ENCODE peak calls at places on chromosomes 5 and 9, in eight cellular contexts. W is gastrocnemius medialis; Q is IMR-90; H is CD8-positive, alpha-beta T cell; P is GM23248; T is left ventricle myocardium inferior; F is CD8-positive, alpha-beta memory T cell; O is DND-41. G is an unnamed sample. For H3K9me3 and H3K27me3, the result is how much of the 10 kb centered on the place peaks cover.

GRCh38 chr5:158929579-158930233 is 170.0 kb downstream of the EBF1 start:
- DNase-seq in W (no peak), Q (no peak), H (no peak), P (no peak), T (no peak), F (no peak), O (no peak), G (no peak)

GRCh38 chr9:137454506-137455360 is 4.4 kb downstream of the NSMF start:
- DNase-seq in W (no peak), Q (no peak), H (no peak), P (peak), T (peak), F (no peak), O (no peak), G (no peak)

GRCh38 chr5:122311888-122312669 is at the start of gene SNCAIP:
- DNase-seq in W (no peak), Q (peak), H (no peak), P (peak), T (peak), F (no peak), O (no peak), G (peak)

GRCh38 chr9:81578606-81579005 is 110.7 kb downstream of the TLE1 start:
- DNase-seq in W (no peak), Q (peak), H (no peak), P (peak), T (no peak), F (no peak), O (no peak), G (no peak)

GRCh38 chr5:74648835-74649286 is 8.3 kb upstream of the ENC1 start:
- DNase-seq in W (no peak), Q (peak), H (no peak), P (peak), T (no peak), F (no peak), O (peak), G (peak)

GRCh38 chr9:20065076-20065475 is 276.2 kb upstream of the SLC24A2 start:
- DNase-seq in W (no peak), Q (no peak), H (no peak), P (no peak), T (no peak), F (no peak), O (no peak), G (no peak)

GRCh38 chr9:112249277-112249676 is 74.2 kb upstream of the SUSD1 start:
- DNase-seq in W (no peak), Q (peak), H (no peak), P (peak), T (no peak), F (no peak), O (no peak), G (no peak)

GRCh38 chr5:175920506-175920865 is 47.6 kb downstream of the THOC3 start:
- DNase-seq in W (no peak), Q (no peak), H (no peak), P (peak), T (no peak), F (no peak), O (no peak), G (no peak)

GRCh38 chr9:65435464-65435863 is 150.5 kb upstream of the FOXD4L5 start:
- DNase-seq in W (no peak), Q (no peak), H (no peak), P (no peak), T (no peak), F (no peak), O (no peak), G (no peak)

GRCh38 chr9:35618854-35619799 is 914 bp upstream of the CD72 start:
- DNase-seq in W (no peak), Q (peak), H (no peak), P (no peak), T (no peak), F (peak), O (peak), G (no peak)

GRCh38 chr5:168260353-168261211 is 30.9 kb upstream of the WWC1 start:
- DNase-seq in W (no peak), Q (no peak), H (no peak), P (no peak), T (no peak), F (no peak), O (no peak), G (no peak)

GRCh38 chr5:87156631-87157030 is 111.1 kb upstream of the RASA1 start:
- DNase-seq in W (no peak), Q (no peak), H (no peak), P (no peak), T (no peak), F (no peak), O (no peak), G (no peak)

GRCh38 chr5:133309166-133309791 is 257.5 kb downstream of the HSPA4 start:
- DNase-seq in W (no peak), Q (no peak), H (no peak), P (no peak), T (no peak), F (no peak), O (peak), G (no peak)

GRCh38 chr5:124212949-124213348 is 533.5 kb downstream of the ZNF608 start:
- DNase-seq in W (no peak), Q (no peak), H (no peak), P (no peak), T (no peak), F (no peak), O (no peak), G (peak)

GRCh38 chr9:22813520-22813919 is 366.9 kb downstream of the DMRTA1 start:
- DNase-seq in W (no peak), Q (peak), H (no peak), P (peak), T (no peak), F (no peak), O (no peak), G (no peak)

GRCh38 chr5:15495026-15495425 is 5.0 kb upstream of the FBXL7 start:
- DNase-seq in W (no peak), Q (no peak), H (no peak), P (peak), T (no peak), F (no peak), O (no peak), G (no peak)

GRCh38 chr9:2307480-2307879 is 292.3 kb downstream of the SMARCA2 start:
- DNase-seq in W (no peak), Q (peak), H (no peak), P (peak), T (no peak), F (no peak), O (no peak), G (no peak)

GRCh38 chr5:168477060-168477459 is 9.2 kb upstream of the RARS1 start:
- DNase-seq in W (no peak), Q (peak), H (no peak), P (peak), T (no peak), F (no peak), O (no peak), G (no peak)

GRCh38 chr9:35774907-35775635 is 16.3 kb upstream of the NPR2 start:
- DNase-seq in W (no peak), Q (no peak), H (no peak), P (no peak), T (no peak), F (no peak), O (no peak), G (no peak)

GRCh38 chr5:135578685-135579341 is at the start of gene CXCL14:
- DNase-seq in W (peak), Q (peak), H (no peak), P (peak), T (no peak), F (no peak), O (no peak), G (peak)

GRCh38 chr5:140611020-140611521 is 21.9 kb downstream of the CD14 start:
- DNase-seq in W (no peak), Q (peak), H (no peak), P (no peak), T (no peak), F (no peak), O (no peak), G (no peak)

GRCh38 chr5:142120247-142120935 is 11.8 kb downstream of the NDFIP1 start:
- DNase-seq in W (no peak), Q (no peak), H (no peak), P (no peak), T (no peak), F (no peak), O (no peak), G (no peak)

GRCh38 chr5:135740475-135740874 is 94.0 kb upstream of the SLC25A48 start:
- DNase-seq in W (no peak), Q (no peak), H (no peak), P (no peak), T (no peak), F (no peak), O (no peak), G (no peak)

GRCh38 chr5:72138943-72139467 is 31.7 kb downstream of the MAP1B start:
- DNase-seq in W (no peak), Q (peak), H (no peak), P (peak), T (no peak), F (no peak), O (no peak), G (no peak)

GRCh38 chr9:69622664-69623063 is 49.5 kb downstream of the APBA1 start:
- DNase-seq in W (no peak), Q (peak), H (no peak), P (peak), T (no peak), F (no peak), O (no peak), G (no peak)

GRCh38 chr5:181190711-181191525 is 14.1 kb downstream of the TRIM7 start:
- DNase-seq in W (no peak), Q (no peak), H (no peak), P (peak), T (peak), F (peak), O (peak), G (peak)

GRCh38 chr5:78328585-78329173 is 31.7 kb upstream of the SCAMP1 start:
- DNase-seq in W (no peak), Q (peak), H (no peak), P (peak), T (no peak), F (no peak), O (no peak), G (no peak)

GRCh38 chr9:77158772-77159513 is 18.4 kb upstream of the VPS13A start:
- DNase-seq in W (no peak), Q (peak), H (no peak), P (peak), T (no peak), F (no peak), O (no peak), G (no peak)

GRCh38 chr5:2836133-2836532 is 84.7 kb upstream of the IRX2 start:
- DNase-seq in W (no peak), Q (no peak), H (no peak), P (no peak), T (no peak), F (no peak), O (no peak), G (no peak)

GRCh38 chr5:34749431-34749872 is 89.5 kb upstream of the TTC23L start:
- DNase-seq in W (no peak), Q (peak), H (no peak), P (peak), T (no peak), F (no peak), O (no peak), G (peak)

GRCh38 chr5:38845555-38846378 is at the start of gene OSMR:
- DNase-seq in W (peak), Q (peak), H (no peak), P (peak), T (peak), F (no peak), O (no peak), G (peak)

GRCh38 chr5:181195249-181195761 is 9.7 kb downstream of the TRIM7 start:
- DNase-seq in W (no peak), Q (no peak), H (no peak), P (no peak), T (no peak), F (no peak), O (no peak), G (no peak)

GRCh38 chr5:218457-219289 is 553 bp downstream of the SDHA start:
- DNase-seq in W (no peak), Q (peak), H (no peak), P (peak), T (no peak), F (no peak), O (peak), G (peak)

GRCh38 chr5:169703803-169704202 is 66.7 kb downstream of the DOCK2 start:
- DNase-seq in W (no peak), Q (no peak), H (no peak), P (peak), T (no peak), F (no peak), O (no peak), G (no peak)

GRCh38 chr5:151144922-151145321 is 12.7 kb downstream of the ANXA6 start:
- DNase-seq in W (no peak), Q (no peak), H (no peak), P (no peak), T (no peak), F (no peak), O (no peak), G (no peak)

GRCh38 chr5:57221049-57221568 is 47.2 kb downstream of the GPBP1 start:
- DNase-seq in W (no peak), Q (peak), H (no peak), P (peak), T (no peak), F (no peak), O (no peak), G (no peak)

GRCh38 chr5:88829053-88829452 is 53.9 kb downstream of the MEF2C start:
- DNase-seq in W (no peak), Q (no peak), H (no peak), P (peak), T (no peak), F (no peak), O (no peak), G (no peak)

GRCh38 chr9:112021742-112022141 is 125.1 kb downstream of the UGCG start:
- DNase-seq in W (no peak), Q (no peak), H (no peak), P (no peak), T (no peak), F (no peak), O (no peak), G (no peak)

GRCh38 chr5:34499001-34499734 is 157.0 kb upstream of the RAI14 start:
- DNase-seq in W (no peak), Q (peak), H (no peak), P (peak), T (no peak), F (no peak), O (no peak), G (no peak)

GRCh38 chr5:111224561-111224989 is 391 bp downstream of the CAMK4 start:
- DNase-seq in W (no peak), Q (peak), H (no peak), P (no peak), T (no peak), F (no peak), O (peak), G (no peak)
- H3K4me3 ChIP-seq in W (peak), Q (peak), H (peak), P (peak), T (peak), F (peak), O (peak), G (peak)

GRCh38 chr5:180059326-180059725 is 12.2 kb downstream of the RNF130 start:
- DNase-seq in W (no peak), Q (no peak), H (no peak), P (no peak), T (no peak), F (no peak), O (no peak), G (no peak)
- H3K9me3 ChIP-seq in W (under half), Q (under half), H (under half), P (under half), T (under half), F (under half), O (under half), G (under half)

DNA sequence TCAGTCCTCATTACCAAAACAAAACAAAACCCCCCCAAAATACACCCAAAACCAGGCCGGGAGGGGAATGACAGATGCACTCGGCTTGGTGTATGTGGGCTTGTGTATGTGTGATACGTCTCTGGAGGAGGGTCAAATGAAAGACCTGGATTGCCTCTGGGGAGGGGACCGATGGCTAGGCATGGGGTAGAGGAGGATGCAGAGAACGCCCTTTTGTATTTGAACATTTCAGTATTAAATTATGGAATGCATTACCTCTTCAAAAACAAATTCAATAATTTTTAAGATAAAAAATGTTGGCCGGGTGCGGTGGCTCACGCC is 61.4 kb downstream of the LMX1B start:
- DNase-seq in W (no peak), Q (no peak), H (no peak), P (no peak), T (no peak), F (no peak), O (no peak), G (no peak)
- H3K27me3 ChIP-seq in W (under half), Q (half or more), H (under half), P (under half), T (half or more), F (under half), O (under half), G (under half)

DNA sequence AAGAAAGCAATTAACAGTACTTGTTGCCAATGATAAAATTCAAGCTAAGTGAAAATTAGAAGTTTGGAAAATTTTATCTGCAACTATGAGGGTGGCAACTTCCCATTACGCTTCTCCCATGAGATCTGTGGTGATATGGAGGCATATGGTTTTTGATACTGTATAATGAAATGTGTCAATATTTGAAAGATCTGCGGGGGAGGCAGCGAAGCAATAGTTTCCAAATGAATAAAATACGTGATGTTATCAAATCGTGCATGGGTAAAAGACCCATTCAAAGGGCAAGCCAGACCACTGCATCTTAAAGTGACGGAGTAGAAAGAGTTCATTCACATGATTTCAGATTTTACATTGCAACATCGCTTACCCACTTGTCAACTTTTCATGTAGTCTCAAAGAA is 20.9 kb upstream of the BOD1 start:
- DNase-seq in W (no peak), Q (no peak), H (no peak), P (no peak), T (no peak), F (no peak), O (no peak), G (no peak)
- H3K4me3 ChIP-seq in W (no peak), Q (no peak), H (no peak), P (no peak), T (no peak), F (no peak), O (no peak), G (no peak)

GRCh38 chr5:45862763-45863162 is 166.6 kb upstream of the HCN1 start:
- DNase-seq in W (no peak), Q (no peak), H (no peak), P (no peak), T (no peak), F (no peak), O (no peak), G (no peak)
- H3K9me3 ChIP-seq in W (under half), Q (under half), H (under half), P (under half), T (under half), F (under half), O (under half), G (under half)

GRCh38 chr9:128393971-128394370 is 22.8 kb downstream of the URM1 start:
- DNase-seq in W (no peak), Q (no peak), H (no peak), P (no peak), T (no peak), F (no peak), O (no peak), G (no peak)

GRCh38 chr9:128396970-128397613 is 23.6 kb upstream of the CERCAM start:
- DNase-seq in W (peak), Q (no peak), H (no peak), P (peak), T (peak), F (no peak), O (no peak), G (peak)

GRCh38 chr9:128392302-128393152 is 21.4 kb downstream of the URM1 start:
- DNase-seq in W (no peak), Q (no peak), H (no peak), P (no peak), T (no peak), F (no peak), O (no peak), G (no peak)

GRCh38 chr9:128393171-128393761 is 22.1 kb downstream of the URM1 start:
- DNase-seq in W (no peak), Q (no peak), H (no peak), P (no peak), T (no peak), F (no peak), O (no peak), G (no peak)

GRCh38 chr9:128394404-128395168 is 23.4 kb downstream of the URM1 start:
- DNase-seq in W (no peak), Q (no peak), H (no peak), P (no peak), T (no peak), F (no peak), O (no peak), G (no peak)
- H3K27me3 ChIP-seq in W (under half), Q (under half), H (under half), P (under half), T (under half), F (under half), O (under half), G (under half)

DNA sequence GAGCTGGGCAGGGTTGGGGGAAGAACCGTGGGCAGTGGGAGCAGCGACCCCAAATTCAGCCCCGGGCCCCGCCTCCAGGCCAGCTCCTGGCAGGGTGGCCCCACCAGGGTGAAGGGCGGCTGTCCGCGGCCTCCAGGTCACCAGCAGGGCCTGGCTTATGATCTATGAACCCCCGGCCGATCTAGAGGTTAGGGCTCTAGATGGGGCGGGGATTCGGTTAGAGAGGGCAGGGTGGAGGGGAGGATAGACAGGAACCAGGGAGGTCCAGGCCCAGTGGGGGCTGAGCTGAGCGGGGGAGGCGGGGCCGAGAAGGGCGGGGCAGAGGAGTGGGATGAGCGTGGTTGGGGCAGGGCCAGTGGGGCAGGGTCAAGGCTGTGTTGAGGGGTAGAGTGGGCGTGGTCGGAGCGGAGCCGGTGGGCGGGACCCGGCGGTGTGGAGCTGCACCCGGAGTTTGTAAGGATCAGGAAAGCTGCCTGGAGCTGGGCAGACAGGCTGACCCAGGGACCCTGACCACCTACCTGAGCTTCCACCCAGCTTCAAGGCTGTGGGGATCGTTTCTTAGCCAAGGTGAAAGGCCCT is 29.3 kb upstream of the OBP2B start:
- DNase-seq in W (peak), Q (no peak), H (no peak), P (peak), T (peak), F (no peak), O (no peak), G (peak)
- H3K4me3 ChIP-seq in W (peak), Q (peak), H (peak), P (peak), T (peak), F (peak), O (no peak), G (no peak)